ENCODE peak calls at places on chromosomes 13 and 19, in six cellular contexts. S is NCI-H187; Q is mesenchymal stem cell; N is naive thymus-derived CD8-positive, alpha-beta T cell; O is NCI-H2029; C is GM23248. H is an unnamed sample.

GRCh38 chr19:46288896-46289588 is 7.8 kb upstream of the HIF3A start:
- DNase-seq in S (no peak), Q (peak), N (no peak), O (peak), C (peak), H (peak)

GRCh38 chr13:50214514-50214913 is 199.3 kb downstream of the KCNRG start:
- DNase-seq in S (no peak), Q (peak), N (no peak), O (no peak), C (no peak), H (no peak)

GRCh38 chr19:1451916-1452801 is 2.2 kb downstream of the APC2 start:
- DNase-seq in S (no peak), Q (no peak), N (no peak), O (no peak), C (no peak), H (no peak)

GRCh38 chr13:37070956-37071355 is 11.5 kb upstream of the SUPT20H start:
- DNase-seq in S (no peak), Q (no peak), N (no peak), O (no peak), C (peak), H (peak)

GRCh38 chr19:55261671-55262126 is 2.9 kb upstream of the PPP6R1 start:
- DNase-seq in S (no peak), Q (no peak), N (no peak), O (no peak), C (no peak), H (no peak)

GRCh38 chr19:53520163-53520546 is 17.8 kb upstream of the ZNF331 start:
- DNase-seq in S (no peak), Q (no peak), N (no peak), O (no peak), C (no peak), H (no peak)

GRCh38 chr19:14118165-14119051 is 846 bp upstream of the PRKACA start:
- DNase-seq in S (no peak), Q (peak), N (peak), O (peak), C (peak), H (peak)

GRCh38 chr19:10717054-10717355 is 874 bp upstream of the DNM2 start:
- DNase-seq in S (no peak), Q (no peak), N (no peak), O (no peak), C (no peak), H (no peak)

GRCh38 chr13:113937497-113938140 is 36.3 kb downstream of the C13orf46 start:
- DNase-seq in S (no peak), Q (no peak), N (no peak), O (no peak), C (no peak), H (no peak)

GRCh38 chr13:97344250-97345175 is 89.5 kb upstream of the RAP2A start:
- DNase-seq in S (no peak), Q (peak), N (peak), O (no peak), C (peak), H (peak)

GRCh38 chr19:52600639-52601024 is 30.5 kb downstream of the ZNF701 start:
- DNase-seq in S (no peak), Q (no peak), N (no peak), O (no peak), C (no peak), H (no peak)

GRCh38 chr13:86201477-86201876 is 402.3 kb upstream of the SLITRK6 start:
- DNase-seq in S (no peak), Q (no peak), N (no peak), O (no peak), C (no peak), H (no peak)

GRCh38 chr19:49931293-49932040 is 2.2 kb upstream of the NUP62 start:
- DNase-seq in S (no peak), Q (no peak), N (no peak), O (no peak), C (no peak), H (no peak)

GRCh38 chr19:41330476-41330875 is 20.5 kb downstream of the CCDC97 start:
- DNase-seq in S (no peak), Q (no peak), N (no peak), O (no peak), C (no peak), H (no peak)

GRCh38 chr19:45518469-45518826 is 11.2 kb downstream of the VASP start:
- DNase-seq in S (no peak), Q (no peak), N (no peak), O (no peak), C (no peak), H (no peak)

GRCh38 chr13:50072676-50073075 is 57.4 kb downstream of the KCNRG start:
- DNase-seq in S (no peak), Q (no peak), N (no peak), O (no peak), C (no peak), H (no peak)

GRCh38 chr19:11596156-11596555 is 1.1 kb upstream of the ZNF627 start:
- DNase-seq in S (no peak), Q (no peak), N (no peak), O (no peak), C (no peak), H (no peak)

GRCh38 chr19:17211547-17212446 is 3.4 kb upstream of the USE1 start:
- DNase-seq in S (no peak), Q (no peak), N (no peak), O (no peak), C (no peak), H (no peak)

GRCh38 chr13:27810461-27810860 is 18.2 kb downstream of the GSX1 start:
- DNase-seq in S (no peak), Q (no peak), N (no peak), O (no peak), C (no peak), H (no peak)

GRCh38 chr19:53947624-53948023 is 15.1 kb upstream of the CACNG8 start:
- DNase-seq in S (no peak), Q (no peak), N (no peak), O (no peak), C (no peak), H (no peak)

GRCh38 chr13:105611424-105611823 is 924.0 kb downstream of the EFNB2 start:
- DNase-seq in S (no peak), Q (peak), N (no peak), O (no peak), C (no peak), H (peak)

GRCh38 chr19:56108447-56109195 is 12.5 kb downstream of the ZNF787 start:
- DNase-seq in S (no peak), Q (no peak), N (no peak), O (no peak), C (peak), H (peak)

GRCh38 chr13:74131206-74131605 is 3.0 kb downstream of the KLF12 start:
- DNase-seq in S (no peak), Q (peak), N (no peak), O (no peak), C (no peak), H (no peak)

GRCh38 chr19:48770223-48770622 is 14.9 kb downstream of the FGF21 start:
- DNase-seq in S (no peak), Q (no peak), N (no peak), O (no peak), C (peak), H (peak)

GRCh38 chr19:37452500-37453245 is 14.6 kb downstream of the ZNF569 start:
- DNase-seq in S (no peak), Q (no peak), N (no peak), O (no peak), C (no peak), H (no peak)

GRCh38 chr19:12647490-12648071 is 19.0 kb downstream of the MAN2B1 start:
- DNase-seq in S (peak), Q (no peak), N (no peak), O (peak), C (peak), H (peak)

GRCh38 chr13:98275711-98276171 is 98.7 kb upstream of the RNF113B start:
- DNase-seq in S (no peak), Q (peak), N (no peak), O (no peak), C (peak), H (peak)

GRCh38 chr13:51330741-51331140 is 8.8 kb upstream of the SERPINE3 start:
- DNase-seq in S (no peak), Q (no peak), N (no peak), O (no peak), C (peak), H (peak)

GRCh38 chr19:33302974-33303790 is 848 bp upstream of the CEBPA start:
- DNase-seq in S (no peak), Q (peak), N (no peak), O (no peak), C (peak), H (peak)

GRCh38 chr13:77697208-77698103 is at the start of gene SLAIN1:
- DNase-seq in S (peak), Q (peak), N (peak), O (peak), C (peak), H (peak)

GRCh38 chr13:27556109-27556508 is 64.2 kb downstream of the LNX2 start:
- DNase-seq in S (no peak), Q (no peak), N (no peak), O (no peak), C (peak), H (peak)

GRCh38 chr19:58543826-58544590 is at the start of gene TRIM28:
- DNase-seq in S (no peak), Q (peak), N (peak), O (no peak), C (peak), H (peak)

GRCh38 chr19:29714953-29715694 is at the start of gene C19orf12:
- DNase-seq in S (no peak), Q (peak), N (peak), O (peak), C (peak), H (peak)

GRCh38 chr19:47691782-47692181 is 21.4 kb upstream of the EHD2 start:
- DNase-seq in S (no peak), Q (no peak), N (no peak), O (no peak), C (no peak), H (no peak)

GRCh38 chr19:34975056-34975455 is 11.0 kb upstream of the ZNF792 start:
- DNase-seq in S (no peak), Q (no peak), N (no peak), O (no peak), C (no peak), H (no peak)

GRCh38 chr13:22427041-22427440 is 753.7 kb upstream of the SGCG start:
- DNase-seq in S (no peak), Q (no peak), N (no peak), O (no peak), C (no peak), H (no peak)

GRCh38 chr13:38473305-38473704 is 123.7 kb downstream of the UFM1 start:
- DNase-seq in S (no peak), Q (peak), N (no peak), O (no peak), C (no peak), H (no peak)

GRCh38 chr13:43368003-43368402 is 344.6 kb downstream of the DNAJC15 start:
- DNase-seq in S (no peak), Q (peak), N (no peak), O (no peak), C (peak), H (no peak)